ENCODE peak calls at places on chromosomes 13 and 19, in ten cellular contexts. One of them, this sample, is unnamed.

GRCh38 chr13:77022341-77022740 is 4.6 kb downstream of the FBXL3 start:
- DNase-seq in kidney: no peak
- DNase-seq in Karpas-422: no peak
- DNase-seq in IMR-90: peak
- DNase-seq in neuronal stem cell: no peak
- DNase-seq in GM23248: peak
- DNase-seq in fibroblast of lung: peak
- DNase-seq in adipocyte: peak
- DNase-seq in mesendoderm: no peak
- DNase-seq in SK-N-SH: no peak
- DNase-seq in this sample: no peak

GRCh38 chr19:50313812-50314536 is 15.2 kb downstream of the KCNC3 start:
- DNase-seq in adipocyte: no peak
- DNase-seq in fibroblast of lung: no peak
- DNase-seq in SK-N-SH: peak
- DNase-seq in kidney: peak
- DNase-seq in mesendoderm: peak
- DNase-seq in IMR-90: no peak
- DNase-seq in neuronal stem cell: no peak
- DNase-seq in Karpas-422: peak
- DNase-seq in GM23248: no peak
- DNase-seq in this sample: peak

GRCh38 chr19:47414469-47414868 is 4.9 kb downstream of the MEIS3 start:
- DNase-seq in kidney: peak
- DNase-seq in SK-N-SH: peak
- DNase-seq in fibroblast of lung: no peak
- DNase-seq in neuronal stem cell: no peak
- DNase-seq in GM23248: no peak
- DNase-seq in adipocyte: no peak
- DNase-seq in IMR-90: no peak
- DNase-seq in Karpas-422: peak
- DNase-seq in mesendoderm: peak
- DNase-seq in this sample: peak

GRCh38 chr13:101289764-101290163 is 126.5 kb downstream of the NALCN start:
- DNase-seq in IMR-90: peak
- DNase-seq in adipocyte: peak
- DNase-seq in SK-N-SH: peak
- DNase-seq in Karpas-422: peak
- DNase-seq in fibroblast of lung: peak
- DNase-seq in neuronal stem cell: peak
- DNase-seq in kidney: no peak
- DNase-seq in GM23248: peak
- DNase-seq in mesendoderm: peak
- DNase-seq in this sample: peak

GRCh38 chr19:7293795-7294570 is at the start of gene INSR:
- DNase-seq in fibroblast of lung: peak
- DNase-seq in adipocyte: peak
- DNase-seq in mesendoderm: peak
- DNase-seq in GM23248: peak
- DNase-seq in kidney: peak
- DNase-seq in IMR-90: peak
- DNase-seq in SK-N-SH: peak
- DNase-seq in neuronal stem cell: peak
- DNase-seq in Karpas-422: no peak
- DNase-seq in this sample: peak

GRCh38 chr13:23586336-23586735 is 16.1 kb downstream of the TNFRSF19 start:
- DNase-seq in mesendoderm: no peak
- DNase-seq in adipocyte: no peak
- DNase-seq in GM23248: no peak
- DNase-seq in kidney: no peak
- DNase-seq in Karpas-422: no peak
- DNase-seq in IMR-90: no peak
- DNase-seq in SK-N-SH: no peak
- DNase-seq in fibroblast of lung: no peak
- DNase-seq in neuronal stem cell: no peak
- DNase-seq in this sample: no peak

GRCh38 chr19:7742991-7743390 is 4.3 kb downstream of the CD209 start:
- DNase-seq in fibroblast of lung: no peak
- DNase-seq in Karpas-422: no peak
- DNase-seq in SK-N-SH: no peak
- DNase-seq in adipocyte: no peak
- DNase-seq in IMR-90: no peak
- DNase-seq in mesendoderm: no peak
- DNase-seq in kidney: peak
- DNase-seq in GM23248: no peak
- DNase-seq in neuronal stem cell: no peak
- DNase-seq in this sample: no peak

GRCh38 chr19:54162241-54162805 is 2.8 kb upstream of the LENG1 start:
- DNase-seq in kidney: peak
- DNase-seq in mesendoderm: peak
- DNase-seq in adipocyte: peak
- DNase-seq in GM23248: peak
- DNase-seq in neuronal stem cell: no peak
- DNase-seq in SK-N-SH: peak
- DNase-seq in IMR-90: peak
- DNase-seq in Karpas-422: peak
- DNase-seq in fibroblast of lung: peak
- DNase-seq in this sample: peak

GRCh38 chr13:28326081-28326480 is 168.8 kb downstream of the FLT1 start:
- DNase-seq in IMR-90: no peak
- DNase-seq in mesendoderm: no peak
- DNase-seq in SK-N-SH: no peak
- DNase-seq in fibroblast of lung: no peak
- DNase-seq in neuronal stem cell: no peak
- DNase-seq in Karpas-422: no peak
- DNase-seq in kidney: no peak
- DNase-seq in GM23248: peak
- DNase-seq in adipocyte: no peak
- DNase-seq in this sample: no peak

GRCh38 chr19:51704601-51705000 is 11.5 kb downstream of the SPACA6 start:
- DNase-seq in GM23248: no peak
- DNase-seq in kidney: no peak
- DNase-seq in IMR-90: no peak
- DNase-seq in SK-N-SH: no peak
- DNase-seq in neuronal stem cell: no peak
- DNase-seq in fibroblast of lung: no peak
- DNase-seq in mesendoderm: no peak
- DNase-seq in adipocyte: no peak
- DNase-seq in Karpas-422: no peak
- DNase-seq in this sample: no peak

DNA sequence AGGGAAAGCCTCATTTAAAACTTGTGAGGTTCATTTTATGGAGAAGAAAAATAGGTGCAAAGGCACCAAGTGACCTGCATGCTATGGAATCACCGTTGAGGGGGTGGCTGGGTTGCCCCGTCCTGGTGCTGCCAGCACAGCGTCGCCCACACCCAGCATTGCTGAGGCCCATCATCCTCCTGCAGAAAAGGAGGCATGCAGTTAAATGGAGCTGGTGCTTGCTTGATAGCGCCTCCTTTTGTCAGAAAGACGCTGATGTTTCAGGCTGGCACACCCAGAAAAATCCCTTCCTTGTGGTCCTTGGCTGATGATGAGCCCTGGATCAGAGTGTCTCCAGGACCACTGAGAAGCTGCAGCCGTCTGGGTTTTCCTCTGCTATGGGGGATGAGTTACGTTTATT is 36.9 kb downstream of the DHRS12 start:
- DNase-seq in GM23248: no peak
- DNase-seq in neuronal stem cell: no peak
- DNase-seq in fibroblast of lung: no peak
- DNase-seq in SK-N-SH: no peak
- DNase-seq in kidney: no peak
- DNase-seq in Karpas-422: peak
- DNase-seq in mesendoderm: peak
- DNase-seq in IMR-90: no peak
- DNase-seq in adipocyte: no peak
- DNase-seq in this sample: peak
- H3K4me3 ChIP-seq in GM23248: no peak
- H3K4me3 ChIP-seq in neuronal stem cell: no peak
- H3K4me3 ChIP-seq in fibroblast of lung: no peak
- H3K4me3 ChIP-seq in SK-N-SH: no peak
- H3K4me3 ChIP-seq in kidney: no peak
- H3K4me3 ChIP-seq in Karpas-422: no peak
- H3K4me3 ChIP-seq in mesendoderm: no peak
- H3K4me3 ChIP-seq in IMR-90: no peak
- H3K4me3 ChIP-seq in adipocyte: no peak
- H3K4me3 ChIP-seq in this sample: no peak

DNA sequence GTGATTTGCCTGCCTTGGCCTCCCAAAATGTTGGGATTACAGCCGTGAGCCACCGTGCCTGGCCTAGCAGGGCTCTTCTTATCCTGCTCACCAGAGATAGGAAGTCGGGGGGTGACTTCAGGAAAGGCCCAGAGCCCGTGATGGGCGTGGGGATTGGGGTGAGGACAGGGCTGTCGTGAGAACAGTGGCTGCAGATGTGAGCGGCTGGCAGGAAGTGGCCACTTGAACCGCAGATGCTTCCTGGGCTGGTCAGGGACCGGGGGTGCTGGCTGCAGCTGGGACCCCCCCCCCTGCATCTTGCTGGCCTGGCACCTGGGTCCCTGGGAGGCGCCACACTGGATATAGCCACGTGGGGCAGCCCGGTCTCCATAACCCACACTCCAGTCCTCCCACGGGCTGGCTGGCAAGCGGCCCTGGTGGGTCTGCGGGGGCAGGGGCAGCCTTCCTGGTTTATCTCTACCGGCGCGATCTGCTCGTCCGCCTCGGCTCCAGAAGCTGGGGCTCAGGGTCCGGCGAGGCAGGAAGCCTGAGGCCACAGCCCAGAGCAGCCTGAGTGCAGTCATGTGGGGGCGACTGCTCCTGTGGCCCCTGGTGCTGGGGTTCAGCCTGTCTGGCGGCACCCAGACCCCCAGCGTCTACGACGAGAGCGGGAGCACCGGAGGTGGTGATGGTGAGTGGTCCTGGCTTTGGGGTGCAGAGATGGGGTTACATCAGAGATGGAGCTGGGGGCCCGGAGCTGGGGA is at the start of gene F2RL3:
- DNase-seq in fibroblast of lung: no peak
- DNase-seq in adipocyte: no peak
- DNase-seq in SK-N-SH: peak
- DNase-seq in Karpas-422: no peak
- DNase-seq in GM23248: peak
- DNase-seq in mesendoderm: no peak
- DNase-seq in neuronal stem cell: no peak
- DNase-seq in IMR-90: peak
- DNase-seq in kidney: peak
- DNase-seq in this sample: no peak
- H3K9ac ChIP-seq in fibroblast of lung: no peak
- H3K9ac ChIP-seq in adipocyte: no peak
- H3K9ac ChIP-seq in SK-N-SH: no peak
- H3K9ac ChIP-seq in Karpas-422: no peak
- H3K9ac ChIP-seq in GM23248: no peak
- H3K9ac ChIP-seq in mesendoderm: no peak
- H3K9ac ChIP-seq in neuronal stem cell: no peak
- H3K9ac ChIP-seq in IMR-90: no peak
- H3K9ac ChIP-seq in kidney: peak
- H3K9ac ChIP-seq in this sample: no peak

GRCh38 chr13:20703785-20704458 is 423 bp downstream of the IL17D start:
- DNase-seq in fibroblast of lung: peak
- DNase-seq in IMR-90: peak
- DNase-seq in GM23248: peak
- DNase-seq in adipocyte: peak
- DNase-seq in mesendoderm: peak
- DNase-seq in kidney: peak
- DNase-seq in neuronal stem cell: peak
- DNase-seq in Karpas-422: peak
- DNase-seq in SK-N-SH: peak
- DNase-seq in this sample: peak
- H3K4me3 ChIP-seq in fibroblast of lung: peak
- H3K4me3 ChIP-seq in IMR-90: peak
- H3K4me3 ChIP-seq in GM23248: peak
- H3K4me3 ChIP-seq in adipocyte: peak
- H3K4me3 ChIP-seq in mesendoderm: peak
- H3K4me3 ChIP-seq in kidney: no peak
- H3K4me3 ChIP-seq in neuronal stem cell: peak
- H3K4me3 ChIP-seq in Karpas-422: peak
- H3K4me3 ChIP-seq in SK-N-SH: peak
- H3K4me3 ChIP-seq in this sample: no peak

DNA sequence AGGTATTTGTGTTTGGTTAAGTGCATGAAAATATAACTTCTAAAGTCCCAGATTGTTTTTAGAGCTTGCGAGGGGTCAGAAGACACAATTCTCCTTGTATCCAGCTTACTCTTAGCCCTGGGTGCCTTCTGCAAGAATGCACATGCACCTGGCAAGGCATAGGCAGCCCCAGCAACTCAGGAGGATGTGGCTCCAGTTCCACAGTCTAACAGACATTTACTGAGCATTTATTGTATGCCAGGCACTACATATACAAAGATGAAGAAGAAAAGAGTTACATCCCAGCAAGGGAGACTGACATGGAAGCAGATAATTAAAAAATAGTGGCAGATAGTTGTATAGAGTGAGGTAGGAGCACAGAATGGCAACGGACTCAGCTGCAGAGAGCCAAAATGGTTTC is 101.1 kb upstream of the FRY start:
- DNase-seq in Karpas-422: no peak
- DNase-seq in fibroblast of lung: no peak
- DNase-seq in IMR-90: no peak
- DNase-seq in SK-N-SH: no peak
- DNase-seq in neuronal stem cell: no peak
- DNase-seq in GM23248: no peak
- DNase-seq in kidney: no peak
- DNase-seq in adipocyte: no peak
- DNase-seq in mesendoderm: no peak
- DNase-seq in this sample: no peak
- H3K9ac ChIP-seq in Karpas-422: no peak
- H3K9ac ChIP-seq in fibroblast of lung: no peak
- H3K9ac ChIP-seq in IMR-90: no peak
- H3K9ac ChIP-seq in SK-N-SH: no peak
- H3K9ac ChIP-seq in neuronal stem cell: no peak
- H3K9ac ChIP-seq in GM23248: no peak
- H3K9ac ChIP-seq in kidney: no peak
- H3K9ac ChIP-seq in adipocyte: no peak
- H3K9ac ChIP-seq in mesendoderm: no peak
- H3K9ac ChIP-seq in this sample: no peak

GRCh38 chr19:2059422-2060201 is 8.6 kb upstream of the MKNK2 start:
- DNase-seq in adipocyte: peak
- DNase-seq in kidney: peak
- DNase-seq in mesendoderm: peak
- DNase-seq in GM23248: peak
- DNase-seq in fibroblast of lung: peak
- DNase-seq in IMR-90: peak
- DNase-seq in SK-N-SH: peak
- DNase-seq in neuronal stem cell: no peak
- DNase-seq in Karpas-422: peak
- DNase-seq in this sample: no peak
- H3K4me3 ChIP-seq in adipocyte: peak
- H3K4me3 ChIP-seq in kidney: no peak
- H3K4me3 ChIP-seq in mesendoderm: no peak
- H3K4me3 ChIP-seq in GM23248: peak
- H3K4me3 ChIP-seq in fibroblast of lung: no peak
- H3K4me3 ChIP-seq in IMR-90: no peak
- H3K4me3 ChIP-seq in SK-N-SH: no peak
- H3K4me3 ChIP-seq in neuronal stem cell: peak
- H3K4me3 ChIP-seq in Karpas-422: peak
- H3K4me3 ChIP-seq in this sample: no peak

This sample was measured in endodermal cell.